ENCODE peak calls at places on chromosomes 7 and 10, in nine cellular contexts. M, B, E, C, K, Y, H, S and X are unnamed samples.
A peak's percentile ranks its signal among the peaks of the same experiment; 100 is the strongest.

GRCh38 chr7:142812437-142813215 is 41.9 kb downstream of the PRSS2 start:
- DNase-seq in Y (no peak), B (no peak), H (no peak), C (no peak), S (no peak), K (no peak), M (no peak), E (no peak), X (no peak)

GRCh38 chr10:17961551-17962422 is 10.1 kb downstream of the SLC39A12 start:
- DNase-seq in S (no peak), K (no peak), H (no peak), E (no peak), M (no peak), C (no peak), Y (no peak), B (no peak), X (no peak)

GRCh38 chr7:91771394-91771793 is 109.1 kb downstream of the MTERF1 start:
- DNase-seq in B (no peak), E (no peak), C (no peak), H (no peak), M (no peak), Y (no peak), K (no peak), S (no peak), X (no peak)

GRCh38 chr10:32256613-32257437 is 90.1 kb downstream of the EPC1 start:
- DNase-seq in H (peak; percentile 67), K (peak; percentile 29), M (peak; percentile 62), B (peak; percentile 45), Y (peak; percentile 68), S (no peak), C (peak; percentile 57), E (no peak), X (peak; percentile 44)

GRCh38 chr10:33066558-33067236 is 108.7 kb upstream of the ITGB1 start:
- DNase-seq in E (no peak), H (no peak), S (no peak), M (no peak), K (no peak), C (no peak), Y (no peak), B (peak; percentile 4), X (no peak)

GRCh38 chr7:99124636-99125504 is 19.0 kb downstream of the SMURF1 start:
- DNase-seq in Y (no peak), B (no peak), H (no peak), C (no peak), K (no peak), E (no peak), M (no peak), S (no peak), X (no peak)

GRCh38 chr10:33421789-33422188 is 87.3 kb upstream of the NRP1 start:
- DNase-seq in H (no peak), K (no peak), M (no peak), Y (no peak), C (no peak), B (peak; percentile 88), E (no peak), S (no peak), X (no peak)

GRCh38 chr10:71269301-71270288 is 49.5 kb upstream of the SLC29A3 start:
- DNase-seq in E (peak; percentile 78), H (no peak), S (no peak), Y (no peak), K (no peak), C (no peak), B (no peak), M (peak; percentile 90), X (no peak)

GRCh38 chr10:63491558-63492316 is 26.0 kb upstream of the JMJD1C start:
- DNase-seq in C (peak; percentile 22), K (no peak), Y (peak; percentile 74), B (peak; percentile 93), E (no peak), H (no peak), M (no peak), S (no peak), X (peak; percentile 6)

GRCh38 chr10:98141484-98142073 is 7.1 kb downstream of the R3HCC1L start:
- DNase-seq in B (no peak), K (no peak), H (no peak), M (no peak), Y (no peak), S (no peak), C (no peak), E (no peak), X (no peak)

GRCh38 chr10:11288302-11288701 is 270.6 kb downstream of the CELF2 start:
- DNase-seq in H (no peak), C (no peak), K (no peak), B (no peak), M (no peak), Y (no peak), E (no peak), S (peak; percentile 43), X (no peak)

GRCh38 chr7:36719233-36719632 is 5.1 kb downstream of the AOAH start:
- DNase-seq in C (no peak), S (no peak), H (no peak), E (no peak), Y (no peak), K (no peak), M (no peak), B (no peak), X (no peak)

GRCh38 chr10:63614371-63614891 is 93.2 kb downstream of the REEP3 start:
- DNase-seq in S (no peak), E (no peak), C (no peak), M (no peak), Y (no peak), B (peak; percentile 66), K (peak; percentile 57), H (no peak), X (no peak)

GRCh38 chr10:86186633-86187032 is 180.0 kb downstream of the GRID1 start:
- DNase-seq in K (no peak), C (no peak), S (peak; percentile 5), M (no peak), B (no peak), Y (no peak), E (no peak), H (no peak), X (no peak)

GRCh38 chr7:6238309-6238925 is 34.0 kb downstream of the CYTH3 start:
- DNase-seq in B (no peak), C (no peak), Y (no peak), S (no peak), E (no peak), M (no peak), H (no peak), K (no peak), X (no peak)

GRCh38 chr10:124375691-124376090 is 43.0 kb downstream of the OAT start:
- DNase-seq in Y (no peak), K (no peak), S (no peak), H (no peak), C (no peak), M (peak; percentile 15), E (no peak), B (no peak), X (no peak)

GRCh38 chr7:19269301-19269700 is 124.1 kb upstream of the FERD3L start:
- DNase-seq in C (no peak), E (no peak), M (no peak), Y (no peak), S (no peak), H (no peak), K (no peak), B (no peak), X (no peak)

GRCh38 chr10:123836418-123837145 is 55.0 kb downstream of the CPXM2 start:
- DNase-seq in Y (no peak), K (no peak), B (no peak), S (no peak), H (no peak), M (no peak), C (no peak), E (no peak), X (no peak)